ENCODE peak calls at places on chromosome 14, in nine cellular contexts. N is H9, W is body of pancreas, Z is K562, E is ascending aorta, K is cardiac muscle cell, P is mucosa of descending colon, C is small intestine, R is GM23248. G is an unnamed sample. For H3K4me1, the result is how much of the 10 kb centered on the place peaks cover.

GRCh38 chr14:36660736-36661505 is 739 bp upstream of the PAX9 start:
- DNase-seq in R (no peak), W (peak), K (no peak), N (peak), P (no peak), C (peak), Z (no peak), E (no peak), G (no peak)

GRCh38 chr14:50344116-50344775 is 32.1 kb downstream of the DMAC2L start:
- DNase-seq in E (no peak), Z (no peak), W (no peak), C (no peak), K (no peak), N (no peak), R (peak), P (no peak), G (no peak)

GRCh38 chr14:65840786-65841185 is 428.3 kb downstream of the FUT8 start:
- DNase-seq in C (no peak), Z (no peak), K (no peak), R (peak), E (no peak), W (no peak), P (no peak), N (no peak), G (no peak)

GRCh38 chr14:104745431-104745830 is 7.5 kb upstream of the SIVA1 start:
- DNase-seq in W (no peak), E (no peak), P (peak), Z (no peak), R (no peak), C (no peak), K (no peak), N (no peak), G (no peak)

GRCh38 chr14:51304428-51304827 is 64.4 kb downstream of the TMX1 start:
- DNase-seq in K (no peak), E (no peak), P (no peak), R (peak), C (no peak), N (peak), W (no peak), Z (no peak), G (no peak)

GRCh38 chr14:71474291-71474690 is 457.9 kb upstream of the RGS6 start:
- DNase-seq in R (no peak), N (no peak), W (no peak), Z (no peak), C (no peak), E (no peak), P (no peak), K (no peak), G (no peak)

GRCh38 chr14:29085546-29085945 is 319.0 kb downstream of the FOXG1 start:
- DNase-seq in E (no peak), R (peak), P (no peak), W (no peak), N (peak), K (peak), C (no peak), Z (peak), G (no peak)

GRCh38 chr14:68476212-68476964 is 316.5 kb downstream of the ZFP36L1 start:
- DNase-seq in N (no peak), C (no peak), E (peak), R (peak), P (peak), K (no peak), W (peak), Z (no peak), G (peak)

GRCh38 chr14:101716077-101716950 is 45.2 kb upstream of the PPP2R5C start:
- DNase-seq in N (no peak), P (no peak), Z (peak), W (no peak), C (no peak), R (no peak), E (peak), K (no peak), G (no peak)

GRCh38 chr14:65792208-65792905 is 379.8 kb downstream of the FUT8 start:
- DNase-seq in W (no peak), P (no peak), C (peak), E (no peak), K (no peak), Z (no peak), R (peak), N (no peak), G (peak)

GRCh38 chr14:33254876-33255275 is 316.2 kb downstream of the NPAS3 start:
- DNase-seq in C (no peak), W (no peak), R (no peak), K (no peak), P (no peak), Z (no peak), N (no peak), E (no peak), G (no peak)

GRCh38 chr14:34580381-34580780 is 40.9 kb upstream of the EAPP start:
- DNase-seq in K (no peak), E (no peak), R (no peak), Z (no peak), P (no peak), W (no peak), C (no peak), N (no peak), G (no peak)

GRCh38 chr14:100532154-100532915 is 54.9 kb downstream of the BEGAIN start:
- DNase-seq in W (peak), N (peak), C (no peak), E (peak), R (no peak), K (no peak), Z (no peak), P (peak), G (no peak)

GRCh38 chr14:62736426-62737043 is 308.7 kb downstream of the KCNH5 start:
- DNase-seq in K (no peak), W (no peak), C (no peak), E (no peak), N (no peak), R (no peak), P (no peak), Z (no peak), G (no peak)

GRCh38 chr14:103126873-103127304 is 3.6 kb downstream of the TNFAIP2 start:
- DNase-seq in P (peak), R (peak), K (peak), E (no peak), W (peak), C (peak), N (peak), Z (no peak), G (peak)

GRCh38 chr14:69542311-69542710 is 32.4 kb downstream of the CCDC177 start:
- DNase-seq in N (no peak), Z (no peak), P (no peak), R (no peak), C (no peak), W (no peak), K (no peak), E (no peak), G (no peak)

GRCh38 chr14:53792909-53793308 is 163.7 kb downstream of the BMP4 start:
- DNase-seq in P (no peak), W (no peak), E (no peak), C (no peak), R (no peak), Z (no peak), N (no peak), K (no peak), G (no peak)

GRCh38 chr14:39203659-39204606 is 28.9 kb downstream of the PNN start:
- DNase-seq in P (peak), C (peak), Z (peak), K (no peak), W (no peak), E (no peak), R (no peak), N (peak), G (peak)

GRCh38 chr14:26856832-26857508 is 259.1 kb upstream of the NOVA1 start:
- DNase-seq in N (no peak), Z (no peak), R (no peak), W (peak), P (no peak), E (no peak), K (no peak), C (no peak), G (no peak)

GRCh38 chr14:101017209-101017608 is 113.7 kb upstream of the RTL1 start:
- DNase-seq in W (no peak), R (peak), E (no peak), Z (no peak), N (peak), K (no peak), P (no peak), C (no peak), G (no peak)

GRCh38 chr14:23119362-23120327 is 590 bp upstream of the CEBPE start:
- DNase-seq in W (no peak), N (no peak), E (no peak), K (no peak), P (no peak), Z (no peak), R (no peak), C (no peak), G (no peak)
- H3K4me1 ChIP-seq in W (under half), N (under half), E (under half), K (under half), P (under half), Z (half or more), R (under half), C (under half), G (under half)

GRCh38 chr14:74836251-74836957 is 39.5 kb downstream of the PROX2 start:
- DNase-seq in W (no peak), P (no peak), Z (no peak), R (peak), C (no peak), K (no peak), E (no peak), N (no peak), G (no peak)
- H3K4me1 ChIP-seq in W (under half), P (under half), Z (under half), R (under half), C (under half), K (under half), E (under half), N (under half), G (under half)

GRCh38 chr14:61566537-61567225 is 128.6 kb upstream of the HIF1A start:
- DNase-seq in R (peak), E (peak), P (no peak), K (no peak), W (no peak), Z (no peak), C (no peak), N (no peak), G (no peak)
- H3K4me1 ChIP-seq in R (half or more), E (under half), P (under half), K (under half), W (half or more), Z (under half), C (under half), N (under half), G (half or more)

GRCh38 chr14:78785265-78785664 is 615.1 kb downstream of the NRXN3 start:
- DNase-seq in C (no peak), Z (no peak), R (peak), P (no peak), E (no peak), K (no peak), N (no peak), W (no peak), G (no peak)

GRCh38 chr14:78790262-78790661 is 620.1 kb downstream of the NRXN3 start:
- DNase-seq in E (no peak), N (no peak), R (peak), C (no peak), P (no peak), W (no peak), K (peak), Z (no peak), G (no peak)

DNA sequence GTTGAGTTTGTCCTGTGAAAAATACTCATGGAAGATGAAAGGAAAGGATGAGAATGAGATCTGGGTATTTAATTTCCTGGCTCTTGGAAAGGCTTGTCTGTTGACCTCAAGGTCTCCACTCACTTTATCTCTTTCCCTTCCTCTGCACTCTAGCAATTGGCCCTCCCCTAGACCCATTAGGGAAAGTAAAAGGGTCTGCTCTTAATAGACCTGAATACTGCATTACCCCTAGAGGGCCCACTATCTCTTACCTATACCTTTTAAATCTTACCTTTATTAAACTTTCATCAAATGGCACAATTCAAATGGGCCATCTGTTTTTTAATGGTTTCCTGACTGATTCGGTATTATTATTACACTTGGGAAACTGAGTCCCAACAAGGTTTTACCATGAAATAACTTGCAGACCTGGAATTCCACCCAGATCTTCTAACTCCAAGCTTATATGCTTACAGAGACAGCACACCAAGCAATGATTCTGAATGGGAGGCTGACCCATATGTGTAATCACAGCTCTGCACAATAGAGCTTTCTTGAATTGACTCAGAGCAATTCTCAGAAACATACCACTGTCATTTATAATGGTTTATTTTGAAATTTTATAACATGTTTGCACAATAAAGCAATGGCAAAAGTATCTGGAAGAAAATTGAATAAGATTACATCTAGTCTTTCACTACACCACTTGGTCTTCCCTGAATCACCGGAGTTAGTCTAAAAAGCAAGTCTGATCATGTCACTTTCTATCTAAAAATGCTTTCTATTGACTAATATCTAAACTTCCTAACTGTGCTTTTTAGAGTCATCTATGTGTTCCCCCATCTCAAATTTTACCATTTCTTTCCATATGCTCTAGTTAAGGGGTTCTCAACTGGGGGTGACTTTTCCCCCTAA is 618.5 kb downstream of the NRXN3 start:
- DNase-seq in P (no peak), R (no peak), W (no peak), C (no peak), N (no peak), E (no peak), Z (no peak), K (no peak), G (no peak)
- H3K4me1 ChIP-seq in P (under half), R (under half), W (under half), C (under half), N (under half), E (under half), Z (under half), K (under half), G (under half)

GRCh38 chr14:93276031-93276716 is 56.7 kb downstream of the BTBD7 start:
- DNase-seq in R (no peak), P (no peak), W (peak), K (no peak), N (no peak), Z (no peak), E (no peak), C (no peak), G (no peak)

GRCh38 chr14:93271111-93271510 is 61.7 kb downstream of the BTBD7 start:
- DNase-seq in C (no peak), W (no peak), P (no peak), E (no peak), Z (no peak), K (no peak), N (no peak), R (no peak), G (no peak)

GRCh38 chr14:93268406-93268805 is 61.4 kb downstream of the UBR7 start:
- DNase-seq in N (no peak), R (no peak), W (no peak), K (no peak), Z (no peak), P (no peak), C (no peak), E (no peak), G (no peak)

GRCh38 chr14:93269341-93270068 is 62.4 kb downstream of the UBR7 start:
- DNase-seq in R (peak), K (no peak), C (no peak), E (no peak), P (no peak), Z (peak), W (no peak), N (no peak), G (no peak)

DNA sequence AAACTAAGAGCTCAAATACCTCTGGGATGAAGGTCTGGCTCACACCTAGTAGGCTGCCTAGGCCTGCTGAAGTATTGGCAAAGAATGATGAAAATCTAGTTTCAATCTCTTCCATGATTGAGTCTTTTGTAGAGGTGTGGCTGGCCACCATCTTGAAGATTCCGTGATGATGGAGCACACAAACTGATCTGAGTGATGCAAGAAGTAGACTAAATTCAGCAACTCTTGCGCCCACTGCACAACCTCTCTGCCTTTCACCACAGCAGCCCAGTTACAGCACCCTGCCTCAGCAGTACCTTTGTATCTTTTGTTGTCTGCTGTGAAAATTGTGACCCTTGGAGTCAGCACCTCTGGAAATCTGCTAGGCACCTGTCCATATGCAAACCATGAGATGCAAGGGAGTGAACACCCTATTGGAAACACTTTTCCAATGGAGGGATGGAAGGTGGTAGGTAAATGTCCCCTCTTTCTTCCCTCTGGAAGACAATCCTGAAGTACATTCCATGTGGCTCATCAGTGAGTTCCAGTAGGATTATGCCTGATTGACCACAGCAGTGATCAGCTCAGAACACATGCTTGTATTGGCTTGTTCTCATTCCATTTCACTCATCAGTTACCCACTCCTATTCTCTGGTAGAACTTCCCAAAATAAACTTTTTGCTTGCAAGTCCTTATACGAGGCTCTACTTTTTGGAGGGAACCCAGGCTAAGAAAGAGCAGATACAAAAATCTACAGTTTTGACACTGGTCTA is 58.6 kb downstream of the BTBD7 start:
- DNase-seq in E (no peak), C (no peak), W (no peak), R (no peak), N (no peak), K (no peak), P (no peak), Z (no peak), G (no peak)
- H3K4me1 ChIP-seq in E (under half), C (under half), W (under half), R (under half), N (under half), K (under half), P (under half), Z (under half), G (under half)

DNA sequence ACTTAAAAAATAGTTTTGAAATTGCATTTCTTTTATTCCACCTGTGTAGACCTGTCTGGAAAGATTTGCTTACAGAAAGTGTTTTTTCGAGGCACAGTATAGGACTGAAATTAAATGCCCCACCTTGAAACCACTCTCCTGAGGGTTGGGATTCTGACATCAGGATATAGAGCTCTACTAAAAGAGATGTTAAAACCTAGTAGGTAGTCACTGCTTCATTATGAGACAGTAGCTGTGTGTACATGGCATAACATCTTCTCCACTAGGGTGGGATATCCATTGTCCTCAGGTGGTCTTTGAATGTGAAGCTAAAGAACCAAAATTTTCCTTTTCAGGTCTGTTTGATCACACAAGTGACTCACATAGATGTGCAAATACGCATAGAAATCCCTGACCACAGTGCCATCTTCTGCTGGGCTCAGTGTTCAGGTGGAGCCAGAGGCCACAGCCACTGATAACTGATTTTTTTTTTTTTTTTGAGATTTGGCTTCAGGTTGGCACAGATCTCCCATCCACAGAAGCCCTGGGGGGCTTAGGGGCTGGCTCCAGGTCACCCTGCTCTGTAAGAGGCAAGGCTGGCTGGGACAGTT is 125.6 kb downstream of the DAAM1 start:
- DNase-seq in N (no peak), R (no peak), P (no peak), K (no peak), Z (no peak), C (no peak), E (no peak), W (no peak), G (no peak)
- H3K4me1 ChIP-seq in N (under half), R (under half), P (under half), K (under half), Z (under half), C (under half), E (under half), W (under half), G (under half)

GRCh38 chr14:55336691-55337090 is 65.5 kb downstream of the FBXO34 start:
- DNase-seq in R (no peak), Z (no peak), N (no peak), W (no peak), P (no peak), E (no peak), C (no peak), K (no peak), G (no peak)
- H3K4me1 ChIP-seq in R (under half), Z (under half), N (under half), W (under half), P (half or more), E (under half), C (under half), K (under half), G (under half)

GRCh38 chr14:91748049-91748448 is 16.2 kb upstream of the CATSPERB start:
- DNase-seq in K (no peak), Z (no peak), C (no peak), P (no peak), E (no peak), N (no peak), W (no peak), R (no peak), G (no peak)

GRCh38 chr14:91744068-91744480 is 12.2 kb upstream of the CATSPERB start:
- DNase-seq in R (peak), C (peak), P (peak), Z (peak), N (no peak), W (peak), E (no peak), K (no peak), G (no peak)

GRCh38 chr14:91742956-91743653 is 11.2 kb upstream of the CATSPERB start:
- DNase-seq in K (no peak), Z (no peak), P (no peak), C (no peak), W (no peak), N (no peak), R (no peak), E (no peak), G (no peak)

GRCh38 chr14:91749857-91750256 is 18.0 kb upstream of the CATSPERB start:
- DNase-seq in W (no peak), N (no peak), C (no peak), P (no peak), K (no peak), E (no peak), R (no peak), Z (no peak), G (no peak)

DNA sequence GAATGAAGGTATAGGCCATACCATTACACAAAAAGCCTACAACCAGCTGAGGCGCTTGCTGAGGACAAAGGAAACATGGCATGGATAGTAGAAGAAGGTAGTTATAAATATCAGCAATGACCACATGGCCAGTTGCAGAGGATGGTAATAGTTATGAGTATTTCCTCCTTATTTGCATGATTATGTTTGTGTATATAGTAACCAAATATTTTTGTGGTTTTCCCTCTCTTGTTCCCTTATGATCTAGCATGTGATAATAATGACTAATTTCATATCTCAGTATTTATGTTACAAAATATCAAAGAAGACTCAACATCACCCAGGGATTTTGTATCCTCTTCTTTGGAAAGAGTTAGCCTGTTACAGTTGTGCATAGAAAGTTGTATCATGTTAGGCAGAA is 13.4 kb upstream of the CATSPERB start:
- DNase-seq in R (no peak), N (no peak), W (no peak), C (no peak), Z (no peak), E (no peak), K (no peak), P (no peak), G (peak)
- H3K4me1 ChIP-seq in R (under half), N (under half), W (under half), C (under half), Z (under half), E (under half), K (under half), P (under half), G (under half)

GRCh38 chr14:72541546-72541945 is 352.4 kb downstream of the DPF3 start:
- DNase-seq in C (no peak), Z (no peak), N (no peak), E (no peak), R (no peak), W (no peak), K (no peak), P (no peak), G (no peak)
- H3K4me1 ChIP-seq in C (under half), Z (under half), N (under half), E (under half), R (under half), W (under half), K (under half), P (under half), G (under half)